ENCODE peak calls at places on chromosomes 6 and 20, in six cellular contexts. One of them, this sample, is unnamed.

GRCh38 chr6:130313206-130313605 is 52.6 kb upstream of the TMEM200A start:
- DNase-seq in ascending aorta: no peak
- DNase-seq in nephron progenitor cell: no peak
- DNase-seq in stomach: no peak
- DNase-seq in colonic mucosa: no peak
- DNase-seq in astrocyte: no peak
- DNase-seq in this sample: no peak

GRCh38 chr6:15796844-15797243 is 134.0 kb upstream of the DTNBP1 start:
- DNase-seq in ascending aorta: no peak
- DNase-seq in nephron progenitor cell: no peak
- DNase-seq in stomach: no peak
- DNase-seq in colonic mucosa: no peak
- DNase-seq in astrocyte: no peak
- DNase-seq in this sample: no peak

GRCh38 chr20:62602550-62602949 is 39.8 kb upstream of the SLCO4A1 start:
- DNase-seq in ascending aorta: no peak
- DNase-seq in nephron progenitor cell: no peak
- DNase-seq in stomach: peak
- DNase-seq in colonic mucosa: no peak
- DNase-seq in astrocyte: no peak
- DNase-seq in this sample: no peak

GRCh38 chr6:39256294-39256693 is 27.0 kb upstream of the KCNK5 start:
- DNase-seq in ascending aorta: no peak
- DNase-seq in nephron progenitor cell: no peak
- DNase-seq in stomach: no peak
- DNase-seq in colonic mucosa: no peak
- DNase-seq in astrocyte: no peak
- DNase-seq in this sample: no peak

GRCh38 chr20:51417745-51418529 is 124.6 kb downstream of the NFATC2 start:
- DNase-seq in ascending aorta: no peak
- DNase-seq in nephron progenitor cell: no peak
- DNase-seq in stomach: no peak
- DNase-seq in colonic mucosa: no peak
- DNase-seq in astrocyte: no peak
- DNase-seq in this sample: no peak

GRCh38 chr20:59518881-59519706 is 85.2 kb upstream of the PHACTR3 start:
- DNase-seq in ascending aorta: no peak
- DNase-seq in nephron progenitor cell: peak
- DNase-seq in stomach: peak
- DNase-seq in colonic mucosa: peak
- DNase-seq in astrocyte: peak
- DNase-seq in this sample: peak

GRCh38 chr20:14431568-14431967 is 94.2 kb upstream of the FLRT3 start:
- DNase-seq in ascending aorta: no peak
- DNase-seq in nephron progenitor cell: no peak
- DNase-seq in stomach: no peak
- DNase-seq in colonic mucosa: no peak
- DNase-seq in astrocyte: no peak
- DNase-seq in this sample: no peak

GRCh38 chr6:85679445-85680123 is 36.9 kb upstream of the SYNCRIP start:
- DNase-seq in ascending aorta: no peak
- DNase-seq in nephron progenitor cell: no peak
- DNase-seq in stomach: no peak
- DNase-seq in colonic mucosa: no peak
- DNase-seq in astrocyte: no peak
- DNase-seq in this sample: no peak

GRCh38 chr6:80771941-80772340 is 665.5 kb downstream of the BCKDHB start:
- DNase-seq in ascending aorta: no peak
- DNase-seq in nephron progenitor cell: peak
- DNase-seq in stomach: no peak
- DNase-seq in colonic mucosa: no peak
- DNase-seq in astrocyte: peak
- DNase-seq in this sample: peak

GRCh38 chr6:100296810-100297544 is 167.7 kb downstream of the SIM1 start:
- DNase-seq in ascending aorta: no peak
- DNase-seq in nephron progenitor cell: no peak
- DNase-seq in stomach: no peak
- DNase-seq in colonic mucosa: no peak
- DNase-seq in astrocyte: peak
- DNase-seq in this sample: no peak

GRCh38 chr6:30556714-30556963 is 350 bp upstream of the GNL1 start:
- DNase-seq in ascending aorta: no peak
- DNase-seq in nephron progenitor cell: peak
- DNase-seq in stomach: peak
- DNase-seq in colonic mucosa: peak
- DNase-seq in astrocyte: no peak
- DNase-seq in this sample: peak

GRCh38 chr20:2386516-2387179 is 5.9 kb downstream of the TGM6 start:
- DNase-seq in ascending aorta: no peak
- DNase-seq in nephron progenitor cell: no peak
- DNase-seq in stomach: no peak
- DNase-seq in colonic mucosa: no peak
- DNase-seq in astrocyte: peak
- DNase-seq in this sample: no peak

GRCh38 chr6:95248501-95248900 is 328.8 kb upstream of the MANEA start:
- DNase-seq in ascending aorta: no peak
- DNase-seq in nephron progenitor cell: no peak
- DNase-seq in stomach: no peak
- DNase-seq in colonic mucosa: no peak
- DNase-seq in astrocyte: no peak
- DNase-seq in this sample: no peak

GRCh38 chr6:22300287-22300998 is 3.6 kb upstream of the PRL start:
- DNase-seq in ascending aorta: no peak
- DNase-seq in nephron progenitor cell: no peak
- DNase-seq in stomach: no peak
- DNase-seq in colonic mucosa: no peak
- DNase-seq in astrocyte: no peak
- DNase-seq in this sample: no peak

GRCh38 chr20:51321343-51322163 is 221.0 kb downstream of the NFATC2 start:
- DNase-seq in ascending aorta: no peak
- DNase-seq in nephron progenitor cell: no peak
- DNase-seq in stomach: no peak
- DNase-seq in colonic mucosa: no peak
- DNase-seq in astrocyte: no peak
- DNase-seq in this sample: no peak

GRCh38 chr6:6890400-6890858 is 217.3 kb upstream of the RREB1 start:
- DNase-seq in ascending aorta: no peak
- DNase-seq in nephron progenitor cell: peak
- DNase-seq in stomach: peak
- DNase-seq in colonic mucosa: peak
- DNase-seq in astrocyte: no peak
- DNase-seq in this sample: peak

GRCh38 chr6:18207949-18208348 is 52.7 kb downstream of the KDM1B start:
- DNase-seq in ascending aorta: no peak
- DNase-seq in nephron progenitor cell: no peak
- DNase-seq in stomach: no peak
- DNase-seq in colonic mucosa: no peak
- DNase-seq in astrocyte: no peak
- DNase-seq in this sample: no peak

DNA sequence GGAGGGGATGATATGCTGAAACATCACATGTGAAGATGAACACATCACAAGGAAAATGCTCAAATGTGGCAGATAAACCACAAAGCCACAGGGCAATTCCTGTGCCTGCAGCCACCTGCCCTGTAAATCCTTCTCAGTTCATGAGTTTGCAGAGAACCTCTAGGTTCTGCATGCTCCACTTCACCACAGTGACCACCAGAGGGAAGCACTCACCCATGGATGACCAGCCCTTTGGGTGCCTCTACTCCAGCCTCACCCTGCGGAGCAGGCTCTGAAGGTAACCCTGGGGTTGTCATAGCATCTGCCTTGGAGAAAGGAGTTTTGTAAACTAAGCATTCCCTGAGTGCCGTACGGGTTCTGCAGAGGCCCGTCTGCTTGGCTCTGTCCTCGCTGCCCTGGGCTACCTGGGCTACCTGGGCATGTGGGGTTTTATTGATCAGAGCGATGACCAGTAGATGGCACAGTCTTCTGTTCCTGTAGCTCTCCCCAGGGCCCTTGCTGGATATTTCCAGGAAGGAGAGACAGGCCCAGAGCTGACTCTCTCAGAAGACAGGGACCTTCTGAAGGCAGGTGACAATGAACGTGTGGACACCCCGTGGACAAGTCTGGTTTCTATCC is 31.7 kb upstream of the CST1 start:
- DNase-seq in ascending aorta: no peak
- DNase-seq in nephron progenitor cell: peak
- DNase-seq in stomach: no peak
- DNase-seq in colonic mucosa: no peak
- DNase-seq in astrocyte: no peak
- DNase-seq in this sample: peak
- TF ChIP-seq CTCF in ascending aorta: no peak
- TF ChIP-seq CTCF in nephron progenitor cell: peak
- TF ChIP-seq CTCF in stomach: no peak
- TF ChIP-seq CTCF in colonic mucosa: peak
- TF ChIP-seq CTCF in astrocyte: peak
- TF ChIP-seq CTCF in this sample: peak

GRCh38 chr6:167744681-167745659 is 81.7 kb upstream of the AFDN start:
- DNase-seq in ascending aorta: no peak
- DNase-seq in nephron progenitor cell: no peak
- DNase-seq in stomach: peak
- DNase-seq in colonic mucosa: no peak
- DNase-seq in astrocyte: no peak
- DNase-seq in this sample: no peak

GRCh38 chr6:167745660-167746376 is 80.9 kb upstream of the AFDN start:
- DNase-seq in ascending aorta: no peak
- DNase-seq in nephron progenitor cell: no peak
- DNase-seq in stomach: peak
- DNase-seq in colonic mucosa: no peak
- DNase-seq in astrocyte: no peak
- DNase-seq in this sample: no peak

GRCh38 chr6:167746377-167747151 is 80.1 kb upstream of the AFDN start:
- DNase-seq in ascending aorta: no peak
- DNase-seq in nephron progenitor cell: no peak
- DNase-seq in stomach: peak
- DNase-seq in colonic mucosa: no peak
- DNase-seq in astrocyte: no peak
- DNase-seq in this sample: no peak

GRCh38 chr6:167739721-167740475 is 86.8 kb upstream of the AFDN start:
- DNase-seq in ascending aorta: no peak
- DNase-seq in nephron progenitor cell: no peak
- DNase-seq in stomach: peak
- DNase-seq in colonic mucosa: no peak
- DNase-seq in astrocyte: no peak
- DNase-seq in this sample: no peak

DNA sequence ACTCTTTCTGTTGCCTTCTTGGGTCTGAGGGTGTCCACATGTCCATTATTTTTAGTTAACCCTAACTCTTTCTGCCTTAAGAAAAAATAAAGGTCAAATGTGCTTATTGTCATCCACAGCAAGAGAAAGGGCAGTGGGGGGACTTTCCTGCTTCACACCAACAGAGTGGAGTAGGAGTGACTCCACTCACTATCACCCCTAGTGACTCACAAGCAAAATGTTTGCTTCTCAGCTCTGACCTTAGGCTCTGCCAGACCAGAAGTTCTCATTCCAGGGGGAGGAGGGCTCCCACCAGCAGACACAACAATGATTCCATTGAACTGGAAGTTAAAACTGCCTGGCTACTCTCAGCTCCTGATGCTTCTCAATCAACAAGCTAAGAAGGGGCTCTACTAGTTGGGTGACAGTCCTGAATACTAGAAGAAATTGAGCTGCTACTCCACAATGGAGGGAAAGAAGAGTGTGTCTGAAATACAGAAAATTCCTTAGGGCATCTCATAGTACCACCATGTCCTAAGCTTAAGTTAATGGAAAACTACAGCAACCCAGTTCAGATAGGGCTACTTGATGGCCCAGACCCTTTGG is 83.9 kb upstream of the AFDN start:
- DNase-seq in ascending aorta: no peak
- DNase-seq in nephron progenitor cell: no peak
- DNase-seq in stomach: no peak
- DNase-seq in colonic mucosa: no peak
- DNase-seq in astrocyte: no peak
- DNase-seq in this sample: no peak
- TF ChIP-seq CTCF in ascending aorta: no peak
- TF ChIP-seq CTCF in nephron progenitor cell: no peak
- TF ChIP-seq CTCF in stomach: no peak
- TF ChIP-seq CTCF in colonic mucosa: no peak
- TF ChIP-seq CTCF in astrocyte: no peak
- TF ChIP-seq CTCF in this sample: no peak

GRCh38 chr6:44246663-44247337 is at the start of gene HSP90AB1:
- DNase-seq in ascending aorta: peak
- DNase-seq in nephron progenitor cell: peak
- DNase-seq in stomach: peak
- DNase-seq in colonic mucosa: peak
- DNase-seq in astrocyte: peak
- DNase-seq in this sample: peak

GRCh38 chr6:44249082-44249748 is 2.3 kb downstream of the HSP90AB1 start:
- DNase-seq in ascending aorta: no peak
- DNase-seq in nephron progenitor cell: no peak
- DNase-seq in stomach: no peak
- DNase-seq in colonic mucosa: no peak
- DNase-seq in astrocyte: no peak
- DNase-seq in this sample: no peak

GRCh38 chr6:44248579-44248978 is 1.7 kb downstream of the HSP90AB1 start:
- DNase-seq in ascending aorta: no peak
- DNase-seq in nephron progenitor cell: no peak
- DNase-seq in stomach: no peak
- DNase-seq in colonic mucosa: no peak
- DNase-seq in astrocyte: no peak
- DNase-seq in this sample: no peak

GRCh38 chr6:44245912-44246662 is 814 bp upstream of the HSP90AB1 start:
- DNase-seq in ascending aorta: peak
- DNase-seq in nephron progenitor cell: peak
- DNase-seq in stomach: peak
- DNase-seq in colonic mucosa: peak
- DNase-seq in astrocyte: peak
- DNase-seq in this sample: peak

GRCh38 chr6:44247338-44248302 is 719 bp downstream of the HSP90AB1 start:
- DNase-seq in ascending aorta: peak
- DNase-seq in nephron progenitor cell: peak
- DNase-seq in stomach: peak
- DNase-seq in colonic mucosa: peak
- DNase-seq in astrocyte: no peak
- DNase-seq in this sample: peak
- TF ChIP-seq CTCF in ascending aorta: no peak
- TF ChIP-seq CTCF in nephron progenitor cell: no peak
- TF ChIP-seq CTCF in stomach: no peak
- TF ChIP-seq CTCF in colonic mucosa: no peak
- TF ChIP-seq CTCF in astrocyte: no peak
- TF ChIP-seq CTCF in this sample: no peak

GRCh38 chr20:31691646-31692275 is 30.9 kb downstream of the BCL2L1 start:
- DNase-seq in ascending aorta: no peak
- DNase-seq in nephron progenitor cell: no peak
- DNase-seq in stomach: no peak
- DNase-seq in colonic mucosa: no peak
- DNase-seq in astrocyte: peak
- DNase-seq in this sample: no peak

GRCh38 chr20:31694842-31695593 is 27.6 kb downstream of the BCL2L1 start:
- DNase-seq in ascending aorta: no peak
- DNase-seq in nephron progenitor cell: no peak
- DNase-seq in stomach: no peak
- DNase-seq in colonic mucosa: no peak
- DNase-seq in astrocyte: no peak
- DNase-seq in this sample: no peak

GRCh38 chr20:31695849-31696804 is 26.5 kb downstream of the BCL2L1 start:
- DNase-seq in ascending aorta: peak
- DNase-seq in nephron progenitor cell: no peak
- DNase-seq in stomach: no peak
- DNase-seq in colonic mucosa: no peak
- DNase-seq in astrocyte: peak
- DNase-seq in this sample: no peak

GRCh38 chr20:31693402-31693801 is 29.3 kb downstream of the BCL2L1 start:
- DNase-seq in ascending aorta: no peak
- DNase-seq in nephron progenitor cell: no peak
- DNase-seq in stomach: no peak
- DNase-seq in colonic mucosa: no peak
- DNase-seq in astrocyte: no peak
- DNase-seq in this sample: no peak

GRCh38 chr20:31693987-31694661 is 28.5 kb downstream of the BCL2L1 start:
- DNase-seq in ascending aorta: no peak
- DNase-seq in nephron progenitor cell: no peak
- DNase-seq in stomach: no peak
- DNase-seq in colonic mucosa: no peak
- DNase-seq in astrocyte: no peak
- DNase-seq in this sample: no peak
- TF ChIP-seq CTCF in ascending aorta: no peak
- TF ChIP-seq CTCF in nephron progenitor cell: no peak
- TF ChIP-seq CTCF in stomach: no peak
- TF ChIP-seq CTCF in colonic mucosa: no peak
- TF ChIP-seq CTCF in astrocyte: no peak
- TF ChIP-seq CTCF in this sample: no peak